ENCODE peak calls at places on chromosomes 7 and 10, in four cellular contexts. One of them, this sample, is unnamed.

GRCh38 chr7:33624172-33624571 is 281.2 kb upstream of the BMPER start:
- DNase-seq in CD8-positive, alpha-beta T cell: no peak
- DNase-seq in spleen: no peak
- DNase-seq in SK-N-SH: no peak
- DNase-seq in this sample: no peak

GRCh38 chr7:144903201-144903600 is 67.3 kb upstream of the TPK1 start:
- DNase-seq in SK-N-SH: no peak
- DNase-seq in spleen: no peak
- DNase-seq in CD8-positive, alpha-beta T cell: no peak
- DNase-seq in this sample: no peak

GRCh38 chr10:44361080-44361479 is 23.8 kb downstream of the CXCL12 start:
- DNase-seq in CD8-positive, alpha-beta T cell: no peak
- DNase-seq in spleen: no peak
- DNase-seq in SK-N-SH: no peak
- DNase-seq in this sample: no peak

GRCh38 chr7:121480566-121481335 is 84.6 kb upstream of the FAM3C start:
- DNase-seq in SK-N-SH: no peak
- DNase-seq in CD8-positive, alpha-beta T cell: no peak
- DNase-seq in spleen: no peak
- DNase-seq in this sample: no peak

GRCh38 chr10:131964298-131964697 is 17.4 kb downstream of the BNIP3 start:
- DNase-seq in spleen: peak
- DNase-seq in CD8-positive, alpha-beta T cell: no peak
- DNase-seq in SK-N-SH: no peak
- DNase-seq in this sample: no peak

GRCh38 chr10:112507988-112508387 is 61.0 kb downstream of the VTI1A start:
- DNase-seq in CD8-positive, alpha-beta T cell: no peak
- DNase-seq in spleen: no peak
- DNase-seq in SK-N-SH: no peak
- DNase-seq in this sample: no peak

GRCh38 chr7:2148814-2149213 is 83.9 kb downstream of the MAD1L1 start:
- DNase-seq in spleen: no peak
- DNase-seq in SK-N-SH: no peak
- DNase-seq in CD8-positive, alpha-beta T cell: no peak
- DNase-seq in this sample: no peak

GRCh38 chr10:78516741-78517140 is 483.1 kb downstream of the RPS24 start:
- DNase-seq in spleen: no peak
- DNase-seq in CD8-positive, alpha-beta T cell: no peak
- DNase-seq in SK-N-SH: no peak
- DNase-seq in this sample: no peak

GRCh38 chr7:28224675-28225074 is 44.1 kb upstream of the JAZF1 start:
- DNase-seq in SK-N-SH: no peak
- DNase-seq in spleen: no peak
- DNase-seq in CD8-positive, alpha-beta T cell: no peak
- DNase-seq in this sample: no peak

GRCh38 chr7:155312108-155312507 is 14.4 kb downstream of the INSIG1 start:
- DNase-seq in SK-N-SH: no peak
- DNase-seq in CD8-positive, alpha-beta T cell: no peak
- DNase-seq in spleen: no peak
- DNase-seq in this sample: no peak

GRCh38 chr10:35561670-35562069 is 43.5 kb upstream of the GJD4 start:
- DNase-seq in spleen: no peak
- DNase-seq in CD8-positive, alpha-beta T cell: no peak
- DNase-seq in SK-N-SH: no peak
- DNase-seq in this sample: no peak

GRCh38 chr7:128777156-128778123 is 1.8 kb upstream of the OPN1SW start:
- DNase-seq in CD8-positive, alpha-beta T cell: no peak
- DNase-seq in spleen: no peak
- DNase-seq in SK-N-SH: no peak
- DNase-seq in this sample: no peak

GRCh38 chr7:49187543-49188268 is 263.4 kb downstream of the CDC14C start:
- DNase-seq in spleen: no peak
- DNase-seq in SK-N-SH: no peak
- DNase-seq in CD8-positive, alpha-beta T cell: no peak
- DNase-seq in this sample: no peak
- TF ChIP-seq CTCF in spleen: no peak
- TF ChIP-seq CTCF in SK-N-SH: peak
- TF ChIP-seq CTCF in CD8-positive, alpha-beta T cell: no peak
- TF ChIP-seq CTCF in this sample: no peak

GRCh38 chr7:45578467-45578866 is 4.3 kb downstream of the ADCY1 start:
- DNase-seq in SK-N-SH: no peak
- DNase-seq in spleen: peak
- DNase-seq in CD8-positive, alpha-beta T cell: no peak
- DNase-seq in this sample: no peak

GRCh38 chr7:45582136-45582742 is 8.1 kb downstream of the ADCY1 start:
- DNase-seq in SK-N-SH: no peak
- DNase-seq in CD8-positive, alpha-beta T cell: no peak
- DNase-seq in spleen: peak
- DNase-seq in this sample: no peak

GRCh38 chr7:45579386-45579785 is 5.2 kb downstream of the ADCY1 start:
- DNase-seq in spleen: peak
- DNase-seq in SK-N-SH: peak
- DNase-seq in CD8-positive, alpha-beta T cell: no peak
- DNase-seq in this sample: no peak

GRCh38 chr7:45581271-45581780 is 7.2 kb downstream of the ADCY1 start:
- DNase-seq in SK-N-SH: no peak
- DNase-seq in spleen: peak
- DNase-seq in CD8-positive, alpha-beta T cell: no peak
- DNase-seq in this sample: peak

DNA sequence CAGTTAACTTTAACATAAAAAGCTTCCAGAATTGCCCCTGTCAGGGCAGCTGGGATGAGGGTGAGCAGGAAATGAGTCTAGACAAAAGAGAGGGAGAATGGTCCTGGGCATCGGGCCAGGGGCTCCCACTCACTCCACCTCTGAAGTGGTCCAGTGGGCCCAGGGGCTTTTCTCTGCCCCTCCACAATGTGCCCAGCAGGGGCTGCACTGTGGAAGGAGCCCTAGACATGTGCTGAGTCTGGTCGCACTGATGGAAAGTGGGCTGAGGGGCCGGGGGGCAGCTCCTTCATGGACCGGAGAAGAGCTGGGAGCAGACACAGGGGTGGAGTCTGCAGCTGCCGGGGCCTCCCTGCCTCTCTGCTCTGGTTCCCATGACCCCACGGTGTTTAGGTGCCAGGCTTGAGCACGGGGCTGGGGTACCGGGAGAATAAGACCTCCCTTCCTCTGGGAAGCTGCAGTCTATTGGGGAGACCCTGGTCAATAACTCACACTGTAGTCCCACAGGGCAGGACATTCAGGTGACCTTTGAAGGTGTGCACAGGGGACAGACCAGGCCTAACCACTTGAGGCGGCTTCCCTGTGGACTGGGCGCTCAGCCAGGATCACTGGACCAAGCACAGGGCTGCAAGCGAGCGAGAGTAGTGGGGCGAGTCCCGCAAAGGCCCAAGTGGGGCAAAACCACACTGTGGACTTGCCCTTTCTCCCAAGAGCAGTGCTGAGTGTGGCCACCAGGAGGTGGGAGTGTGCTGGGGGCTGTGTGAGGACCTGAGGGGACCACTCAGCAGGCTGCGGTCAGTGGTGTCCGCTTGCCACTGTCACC is 6.1 kb downstream of the ADCY1 start:
- DNase-seq in spleen: peak
- DNase-seq in CD8-positive, alpha-beta T cell: no peak
- DNase-seq in SK-N-SH: peak
- DNase-seq in this sample: peak
- TF ChIP-seq CTCF in spleen: no peak
- TF ChIP-seq CTCF in CD8-positive, alpha-beta T cell: no peak
- TF ChIP-seq CTCF in SK-N-SH: peak
- TF ChIP-seq CTCF in this sample: peak

DNA sequence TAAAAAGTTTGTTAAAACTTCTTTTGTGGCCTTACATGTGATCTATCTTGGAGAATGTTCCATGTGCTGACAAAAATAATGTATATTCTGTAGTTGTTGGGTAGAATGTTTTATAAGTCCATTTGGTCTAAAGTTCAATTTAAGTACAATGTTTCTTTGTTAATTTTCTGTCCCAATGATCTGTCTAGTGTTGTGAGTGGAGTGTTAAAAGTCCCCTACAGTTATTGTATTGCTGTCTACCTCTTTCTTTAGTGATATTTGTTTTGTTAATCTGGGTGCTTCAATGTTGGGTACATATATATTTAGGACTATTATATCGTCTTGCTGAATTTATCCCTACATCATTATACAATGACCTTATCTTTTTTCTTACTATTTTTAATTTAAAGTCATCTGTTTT is 6.9 kb downstream of the TMEM140 start:
- DNase-seq in SK-N-SH: no peak
- DNase-seq in spleen: no peak
- DNase-seq in CD8-positive, alpha-beta T cell: no peak
- DNase-seq in this sample: no peak
- TF ChIP-seq CTCF in SK-N-SH: no peak
- TF ChIP-seq CTCF in spleen: no peak
- TF ChIP-seq CTCF in CD8-positive, alpha-beta T cell: no peak
- TF ChIP-seq CTCF in this sample: no peak

GRCh38 chr10:81479316-81479715 is 395.7 kb upstream of the NRG3 start:
- DNase-seq in spleen: no peak
- DNase-seq in CD8-positive, alpha-beta T cell: no peak
- DNase-seq in SK-N-SH: no peak
- DNase-seq in this sample: no peak
- TF ChIP-seq CTCF in spleen: no peak
- TF ChIP-seq CTCF in CD8-positive, alpha-beta T cell: no peak
- TF ChIP-seq CTCF in SK-N-SH: no peak
- TF ChIP-seq CTCF in this sample: peak

This sample was measured in type B pancreatic cell.